ENCODE peak calls at places on chromosomes 13 and 19, in ten cellular contexts. L is CD4-positive, CD25-positive, alpha-beta regulatory T cell; G is A673; Z is aorta; J is CD4-positive, alpha-beta memory T cell; R is heart left ventricle; M is H9; F is body of pancreas; U is left ventricle myocardium inferior; T is tibial nerve. S is an unnamed sample. For H3K9me3 and H3K4me1, the result is how much of the 10 kb centered on the place peaks cover.

GRCh38 chr13:53151692-53152421 is 123.2 kb downstream of the OLFM4 start:
- DNase-seq in L (peak), G (peak), Z (no peak), J (no peak), R (no peak), M (peak), F (peak), U (no peak), T (peak), S (peak)

GRCh38 chr13:23766939-23767338 is 122.3 kb downstream of the MIPEP start:
- DNase-seq in L (no peak), G (no peak), Z (no peak), J (no peak), R (no peak), M (no peak), F (no peak), U (no peak), T (no peak), S (no peak)

GRCh38 chr19:37981785-37982475 is 74.9 kb downstream of the SIPA1L3 start:
- DNase-seq in L (no peak), G (no peak), Z (peak), J (no peak), R (no peak), M (no peak), F (peak), U (no peak), T (no peak), S (no peak)

GRCh38 chr13:39036212-39036611 is 1.7 kb downstream of the PROSER1 start:
- DNase-seq in L (peak), G (no peak), Z (no peak), J (no peak), R (no peak), M (no peak), F (peak), U (no peak), T (no peak), S (no peak)

GRCh38 chr19:5074830-5075394 is 106.0 kb downstream of the KDM4B start:
- DNase-seq in L (no peak), G (no peak), Z (no peak), J (no peak), R (no peak), M (no peak), F (no peak), U (no peak), T (no peak), S (no peak)

GRCh38 chr13:24385902-24386301 is 76.5 kb downstream of the C1QTNF9 start:
- DNase-seq in L (no peak), G (no peak), Z (no peak), J (no peak), R (no peak), M (no peak), F (no peak), U (no peak), T (no peak), S (no peak)

GRCh38 chr19:18972301-18972831 is 31.3 kb upstream of the HOMER3 start:
- DNase-seq in L (no peak), G (peak), Z (no peak), J (no peak), R (no peak), M (no peak), F (no peak), U (no peak), T (no peak), S (peak)

GRCh38 chr19:29680937-29681336 is 15.7 kb downstream of the PLEKHF1 start:
- DNase-seq in L (no peak), G (no peak), Z (no peak), J (no peak), R (no peak), M (no peak), F (no peak), U (no peak), T (no peak), S (no peak)

GRCh38 chr13:44238011-44238421 is 135.6 kb upstream of the SERP2 start:
- DNase-seq in L (no peak), G (no peak), Z (no peak), J (no peak), R (no peak), M (no peak), F (no peak), U (no peak), T (no peak), S (no peak)

GRCh38 chr19:6767081-6767356 is 216 bp downstream of the SH2D3A start:
- DNase-seq in L (no peak), G (no peak), Z (no peak), J (no peak), R (no peak), M (no peak), F (no peak), U (no peak), T (no peak), S (no peak)

GRCh38 chr19:53102186-53102585 is 1.0 kb downstream of the ZNF160 start:
- DNase-seq in L (no peak), G (no peak), Z (no peak), J (no peak), R (no peak), M (no peak), F (no peak), U (no peak), T (no peak), S (no peak)

GRCh38 chr19:10815007-10815531 is 20.9 kb downstream of the TMED1 start:
- DNase-seq in L (no peak), G (no peak), Z (no peak), J (no peak), R (no peak), M (no peak), F (no peak), U (no peak), T (no peak), S (no peak)

GRCh38 chr13:29454931-29455481 is 140.5 kb downstream of the SLC7A1 start:
- DNase-seq in L (no peak), G (peak), Z (no peak), J (no peak), R (no peak), M (peak), F (peak), U (no peak), T (no peak), S (no peak)

GRCh38 chr13:113297370-113297871 is 382 bp downstream of the LAMP1 start:
- DNase-seq in L (peak), G (no peak), Z (no peak), J (peak), R (peak), M (peak), F (peak), U (no peak), T (no peak), S (peak)

GRCh38 chr13:46341112-46341711 is 45.8 kb downstream of the RUBCNL start:
- DNase-seq in L (no peak), G (peak), Z (no peak), J (no peak), R (no peak), M (no peak), F (no peak), U (no peak), T (no peak), S (no peak)

GRCh38 chr19:3098515-3099346 is 4.6 kb downstream of the GNA11 start:
- DNase-seq in L (peak), G (no peak), Z (peak), J (peak), R (peak), M (no peak), F (peak), U (peak), T (no peak), S (peak)

GRCh38 chr13:45194081-45194939 is 6.5 kb downstream of the KCTD4 start:
- DNase-seq in L (no peak), G (peak), Z (peak), J (no peak), R (peak), M (peak), F (peak), U (peak), T (peak), S (peak)

GRCh38 chr19:42422576-42423461 is 4.4 kb downstream of the LIPE start:
- DNase-seq in L (peak), G (peak), Z (no peak), J (peak), R (peak), M (peak), F (no peak), U (no peak), T (no peak), S (peak)

GRCh38 chr19:17244618-17245534 is 843 bp downstream of the NR2F6 start:
- DNase-seq in L (no peak), G (no peak), Z (no peak), J (no peak), R (peak), M (no peak), F (peak), U (peak), T (no peak), S (no peak)

GRCh38 chr13:31920301-31920818 is 111.2 kb upstream of the FRY start:
- DNase-seq in L (no peak), G (no peak), Z (no peak), J (no peak), R (no peak), M (no peak), F (no peak), U (no peak), T (peak), S (no peak)

GRCh38 chr19:43847884-43848283 is 20.8 kb downstream of the ZNF283 start:
- DNase-seq in L (no peak), G (no peak), Z (no peak), J (no peak), R (no peak), M (no peak), F (no peak), U (no peak), T (no peak), S (no peak)
- H3K9me3 ChIP-seq in L (half or more), G (half or more), Z (under half), J (under half), R (half or more), M (half or more), F (under half), U (half or more), T (half or more), S (under half)

GRCh38 chr13:41006951-41007350 is 12.2 kb downstream of the ELF1 start:
- DNase-seq in L (no peak), G (no peak), Z (no peak), J (no peak), R (no peak), M (no peak), F (no peak), U (no peak), T (no peak), S (no peak)

GRCh38 chr13:41007359-41008118 is 11.6 kb downstream of the ELF1 start:
- DNase-seq in L (no peak), G (no peak), Z (no peak), J (no peak), R (no peak), M (no peak), F (no peak), U (no peak), T (no peak), S (no peak)

GRCh38 chr13:41006296-41006695 is 12.8 kb downstream of the ELF1 start:
- DNase-seq in L (no peak), G (no peak), Z (no peak), J (no peak), R (no peak), M (no peak), F (no peak), U (no peak), T (no peak), S (no peak)

GRCh38 chr13:41005709-41006108 is 13.4 kb downstream of the ELF1 start:
- DNase-seq in L (no peak), G (no peak), Z (no peak), J (no peak), R (no peak), M (no peak), F (no peak), U (no peak), T (no peak), S (no peak)

GRCh38 chr13:41008349-41008980 is 10.7 kb downstream of the ELF1 start:
- DNase-seq in L (no peak), G (no peak), Z (no peak), J (no peak), R (no peak), M (no peak), F (no peak), U (no peak), T (no peak), S (no peak)
- H3K4me1 ChIP-seq in L (half or more), G (under half), Z (under half), J (half or more), R (under half), M (under half), F (half or more), U (half or more), T (under half), S (under half)

GRCh38 chr19:31408460-31409124 is 59.4 kb upstream of the TSHZ3 start:
- DNase-seq in L (no peak), G (peak), Z (no peak), J (no peak), R (peak), M (no peak), F (no peak), U (no peak), T (no peak), S (no peak)
- H3K9me3 ChIP-seq in L (under half), G (under half), Z (under half), J (under half), R (under half), M (under half), F (under half), U (under half), T (under half), S (under half)

DNA sequence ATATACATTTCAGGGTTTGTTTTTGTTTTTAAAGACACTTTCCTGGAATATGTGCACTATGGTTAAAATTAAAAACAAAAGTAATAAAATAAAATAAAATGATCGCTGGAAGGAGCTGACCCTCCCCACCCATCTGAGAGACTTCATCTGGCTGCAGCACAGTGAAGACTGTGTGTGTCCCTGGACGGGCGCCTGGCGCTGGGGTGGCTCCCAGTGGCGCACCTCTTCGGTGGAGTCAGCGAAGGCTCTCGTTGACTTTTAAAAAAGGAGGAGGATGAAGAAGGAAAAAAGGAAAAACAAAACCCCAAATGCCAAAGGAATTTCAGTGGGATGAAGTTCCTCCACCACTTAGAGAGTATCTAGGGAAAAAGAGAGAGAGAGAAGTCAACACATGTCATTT is 124.1 kb downstream of the STK24 start:
- DNase-seq in L (no peak), G (no peak), Z (peak), J (no peak), R (no peak), M (no peak), F (no peak), U (no peak), T (no peak), S (no peak)
- H3K4me1 ChIP-seq in L (under half), G (under half), Z (under half), J (under half), R (half or more), M (under half), F (under half), U (half or more), T (half or more), S (under half)

GRCh38 chr13:19053561-19053960 is 128.1 kb downstream of the TUBA3C start:
- DNase-seq in L (no peak), G (no peak), Z (no peak), J (no peak), R (no peak), M (no peak), F (no peak), U (no peak), T (no peak), S (no peak)

GRCh38 chr13:19050901-19051300 is 130.7 kb downstream of the TUBA3C start:
- DNase-seq in L (no peak), G (no peak), Z (no peak), J (no peak), R (no peak), M (no peak), F (no peak), U (no peak), T (no peak), S (no peak)

GRCh38 chr13:19052180-19052579 is 129.4 kb downstream of the TUBA3C start:
- DNase-seq in L (no peak), G (no peak), Z (no peak), J (no peak), R (no peak), M (no peak), F (no peak), U (no peak), T (no peak), S (no peak)

GRCh38 chr13:19055611-19056010 is 126.0 kb downstream of the TUBA3C start:
- DNase-seq in L (no peak), G (no peak), Z (peak), J (no peak), R (no peak), M (no peak), F (no peak), U (no peak), T (no peak), S (no peak)

GRCh38 chr13:19052931-19053330 is 128.7 kb downstream of the TUBA3C start:
- DNase-seq in L (no peak), G (no peak), Z (no peak), J (no peak), R (no peak), M (no peak), F (no peak), U (no peak), T (no peak), S (no peak)
- H3K9me3 ChIP-seq in L (under half), G (under half), Z (under half), J (under half), R (under half), M (half or more), F (under half), U (under half), T (under half), S (under half)

S was measured in testis.